ENCODE peak calls at places on chromosomes 7 and 10, in seven cellular contexts. G, L, W, B, X, F and A are unnamed samples.
A peak's percentile ranks its signal among the peaks of the same experiment; 100 is the strongest.

GRCh38 chr7:101911800-101912705 is 94.6 kb downstream of the CUX1 start:
- DNase-seq in G (peak; percentile 90), L (no peak), W (no peak), B (peak; percentile 62), X (no peak), F (no peak), A (peak; percentile 73)

GRCh38 chr10:96756111-96756903 is 36.0 kb upstream of the PIK3AP1 start:
- DNase-seq in G (no peak), L (no peak), W (no peak), B (no peak), X (no peak), F (peak; percentile 52), A (no peak)

GRCh38 chr7:69880848-69881247 is 282.6 kb downstream of the AUTS2 start:
- DNase-seq in G (no peak), L (no peak), W (no peak), B (no peak), X (no peak), F (peak; percentile 25), A (no peak)

GRCh38 chr10:27506280-27506679 is 2.2 kb downstream of the RAB18 start:
- DNase-seq in G (no peak), L (no peak), W (no peak), B (no peak), X (no peak), F (no peak), A (no peak)

GRCh38 chr7:94980418-94981142 is 73.2 kb downstream of the PPP1R9A start:
- DNase-seq in G (no peak), L (no peak), W (no peak), B (no peak), X (no peak), F (no peak), A (peak; percentile 72)

GRCh38 chr10:26214004-26214403 is 2.6 kb upstream of the GAD2 start:
- DNase-seq in G (no peak), L (peak; percentile 45), W (no peak), B (no peak), X (no peak), F (no peak), A (no peak)

GRCh38 chr7:137990251-137990901 is 11.5 kb downstream of the CREB3L2 start:
- DNase-seq in G (no peak), L (no peak), W (no peak), B (no peak), X (no peak), F (no peak), A (no peak)

GRCh38 chr7:137697026-137697425 is 149.7 kb downstream of the DGKI start:
- DNase-seq in G (no peak), L (no peak), W (no peak), B (no peak), X (no peak), F (no peak), A (no peak)

GRCh38 chr7:107958764-107959526 is 44.0 kb downstream of the LAMB1 start:
- DNase-seq in G (no peak), L (no peak), W (no peak), B (no peak), X (no peak), F (no peak), A (no peak)

GRCh38 chr10:51960494-51960895 is 261.1 kb upstream of the CSTF2T start:
- DNase-seq in G (no peak), L (peak; percentile 32), W (no peak), B (no peak), X (no peak), F (peak; percentile 45), A (no peak)

GRCh38 chr7:33882040-33882800 is 23.1 kb upstream of the BMPER start:
- DNase-seq in G (peak; percentile 61), L (no peak), W (no peak), B (no peak), X (no peak), F (no peak), A (no peak)

GRCh38 chr10:61626209-61626608 is 36.5 kb upstream of the CABCOCO1 start:
- DNase-seq in G (no peak), L (no peak), W (no peak), B (no peak), X (no peak), F (no peak), A (no peak)

GRCh38 chr10:96670786-96671185 is 49.5 kb downstream of the PIK3AP1 start:
- DNase-seq in G (no peak), L (no peak), W (no peak), B (no peak), X (no peak), F (peak; percentile 32), A (no peak)

GRCh38 chr7:22397981-22398380 is 41.0 kb upstream of the RAPGEF5 start:
- DNase-seq in G (no peak), L (no peak), W (no peak), B (no peak), X (no peak), F (no peak), A (no peak)

GRCh38 chr10:89207181-89207800 is at the start of gene CH25H:
- DNase-seq in G (peak; percentile 84), L (peak; percentile 63), W (peak; percentile 90), B (peak; percentile 85), X (peak; percentile 82), F (no peak), A (peak; percentile 34)

GRCh38 chr7:150788474-150789269 is 11.5 kb downstream of the TMEM176B start:
- DNase-seq in G (peak; percentile 88), L (no peak), W (no peak), B (no peak), X (peak; percentile 70), F (no peak), A (no peak)

GRCh38 chr10:46522295-46523118 is 34.0 kb downstream of the GPRIN2 start:
- DNase-seq in G (peak; percentile 44), L (no peak), W (peak; percentile 37), B (no peak), X (no peak), F (no peak), A (no peak)

GRCh38 chr10:72170263-72170662 is 45.5 kb upstream of the ANAPC16 start:
- DNase-seq in G (no peak), L (no peak), W (no peak), B (peak; percentile 88), X (no peak), F (no peak), A (no peak)
- H3K4me3 ChIP-seq in G (no peak overlapping the region), L (no peak overlapping the region), W (no peak overlapping the region), B (no peak overlapping the region), X (no peak overlapping the region), F (no peak overlapping the region), A (no peak overlapping the region)

GRCh38 chr10:102796407-102797176 is 40.6 kb downstream of the CYP17A1 start:
- DNase-seq in G (peak; percentile 94), L (no peak), W (peak; percentile 93), B (peak; percentile 80), X (peak; percentile 91), F (peak; percentile 73), A (no peak)
- H3K4me1 ChIP-seq in G (peaks cover 79% of the 10 kb centered on the region), L (peaks cover 21% of the 10 kb centered on the region), W (peaks cover 90% of the 10 kb centered on the region), B (peaks cover 61% of the 10 kb centered on the region), X (peaks cover 98% of the 10 kb centered on the region), F (peaks cover 25% of the 10 kb centered on the region), A (no peaks in the 10 kb centered on the region)

DNA sequence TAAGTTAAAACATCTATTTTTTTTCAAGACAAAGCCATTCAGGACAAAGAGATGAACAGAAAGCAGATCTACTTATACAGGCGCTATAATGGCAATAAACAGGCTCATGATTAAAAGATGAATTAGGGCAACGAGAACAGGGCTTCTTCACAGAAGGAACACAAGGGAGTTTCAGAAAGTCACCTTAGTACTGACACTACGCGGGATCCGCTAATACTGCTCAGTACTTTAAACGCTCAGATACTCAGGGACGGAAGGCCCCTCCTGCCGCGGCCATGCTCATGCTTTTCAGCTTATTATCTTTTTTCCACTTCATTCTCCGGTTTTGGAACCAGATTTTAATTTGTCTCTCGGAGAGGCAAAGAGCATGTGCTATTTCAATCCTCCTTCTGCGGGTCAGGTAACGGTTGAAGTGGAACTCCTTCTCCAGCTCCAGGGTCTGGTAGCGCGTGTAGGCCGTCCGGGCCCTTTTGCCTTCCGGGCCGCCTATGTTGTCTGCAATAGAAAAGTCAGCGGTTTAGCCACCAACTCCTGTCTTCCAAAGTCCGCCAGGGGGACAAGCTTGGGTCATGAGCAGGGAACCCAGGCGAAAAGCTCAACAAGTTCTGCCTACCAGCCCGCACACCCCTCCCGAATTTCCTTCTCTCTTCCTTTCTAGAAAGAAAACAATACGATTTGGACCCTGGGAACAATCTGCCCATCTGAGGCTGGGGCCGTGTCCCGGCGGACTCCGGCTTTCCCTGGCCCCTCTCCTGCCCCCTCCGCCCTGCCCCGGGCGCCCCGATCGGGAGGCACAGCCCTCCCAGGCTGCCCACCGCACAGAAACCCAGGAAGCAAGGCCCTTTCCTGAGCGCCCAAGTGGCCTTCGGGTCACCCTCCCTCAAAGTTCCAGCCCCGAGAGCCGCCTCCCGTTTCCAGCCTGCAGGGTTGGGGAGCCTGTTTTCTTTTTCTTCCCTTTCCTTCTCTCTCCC is 1.6 kb downstream of the HOXA5 start:
- DNase-seq in G (peak; percentile 53), L (no peak), W (no peak), B (no peak), X (no peak), F (no peak), A (peak; percentile 26)
- H3K4me3 ChIP-seq in G (peak overlapping the region; percentile 74), L (no peak overlapping the region), W (peak overlapping the region; percentile 53), B (peak overlapping the region; percentile 70), X (peak overlapping the region; percentile 54), F (no peak overlapping the region), A (peak overlapping the region; percentile 57)

GRCh38 chr7:131537581-131537980 is 18.8 kb downstream of the PODXL start:
- DNase-seq in G (no peak), L (no peak), W (no peak), B (no peak), X (no peak), F (no peak), A (no peak)
- H3K4me1 ChIP-seq in G (peaks cover 43% of the 10 kb centered on the region), L (no peaks in the 10 kb centered on the region), W (peaks cover 7% of the 10 kb centered on the region), B (peaks cover 9% of the 10 kb centered on the region), X (peaks cover 91% of the 10 kb centered on the region), F (no peaks in the 10 kb centered on the region), A (peaks cover 13% of the 10 kb centered on the region)

DNA sequence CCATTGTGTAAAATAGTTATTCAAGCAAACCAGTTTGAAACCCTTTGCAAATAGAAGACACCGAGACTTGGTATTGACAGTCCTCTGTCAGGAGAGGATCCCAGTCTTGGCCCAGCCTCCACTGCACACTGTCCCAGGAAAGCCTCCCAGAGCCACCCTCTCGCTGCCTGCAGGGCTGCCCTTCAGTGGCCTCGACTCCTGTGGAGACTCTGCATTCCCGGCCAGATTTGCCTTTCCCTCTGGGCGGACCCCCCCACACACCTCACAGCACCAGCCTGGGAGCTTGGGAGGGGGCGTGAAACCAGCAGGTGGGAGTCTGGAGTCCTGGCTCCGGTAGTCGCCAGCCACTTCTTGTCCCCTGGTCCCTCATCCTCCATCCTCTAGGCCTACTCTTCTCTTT is 48.7 kb downstream of the GRK5 start:
- DNase-seq in G (no peak), L (no peak), W (no peak), B (no peak), X (no peak), F (no peak), A (no peak)
- H3K4me3 ChIP-seq in G (no peak overlapping the region), L (no peak overlapping the region), W (no peak overlapping the region), B (no peak overlapping the region), X (no peak overlapping the region), F (no peak overlapping the region), A (no peak overlapping the region)

GRCh38 chr10:32338262-32338661 is 8.7 kb downstream of the EPC1 start:
- DNase-seq in G (no peak), L (no peak), W (no peak), B (no peak), X (no peak), F (no peak), A (no peak)
- H3K4me1 ChIP-seq in G (peaks cover 98% of the 10 kb centered on the region), L (no peaks in the 10 kb centered on the region), W (peaks cover 71% of the 10 kb centered on the region), B (peaks cover 74% of the 10 kb centered on the region), X (peaks cover 98% of the 10 kb centered on the region), F (peaks cover 14% of the 10 kb centered on the region), A (peaks cover 19% of the 10 kb centered on the region)